ENCODE peak calls at places on chromosomes 5 and 9, in seven cellular contexts. F, Q, A, L, S, D and B are unnamed samples.

GRCh38 chr9:83956288-83957028 is 23.6 kb downstream of the HNRNPK start:
- DNase-seq in F (no peak), Q (peak; percentile 60), A (no peak), L (peak; percentile 88), S (peak; percentile 76), D (peak; percentile 85), B (peak; percentile 70)

GRCh38 chr5:145293716-145294115 is 541.4 kb downstream of the PRELID2 start:
- DNase-seq in F (no peak), Q (no peak), A (no peak), L (no peak), S (no peak), D (no peak), B (no peak)

GRCh38 chr9:112555091-112555643 is 68.5 kb downstream of the KIAA1958 start:
- DNase-seq in F (no peak), Q (no peak), A (no peak), L (no peak), S (no peak), D (no peak), B (no peak)

GRCh38 chr5:154756203-154756870 is 1.2 kb downstream of the LARP1 start:
- DNase-seq in F (no peak), Q (no peak), A (no peak), L (peak; percentile 68), S (peak; percentile 80), D (no peak), B (no peak)

GRCh38 chr9:124202447-124202971 is 55.2 kb upstream of the NEK6 start:
- DNase-seq in F (peak; percentile 98), Q (peak; percentile 63), A (no peak), L (no peak), S (peak; percentile 90), D (no peak), B (no peak)

GRCh38 chr9:16026886-16027285 is 474.0 kb downstream of the CCDC171 start:
- DNase-seq in F (no peak), Q (no peak), A (no peak), L (peak; percentile 17), S (no peak), D (no peak), B (no peak)

GRCh38 chr5:174140452-174140851 is 94.9 kb downstream of the NSG2 start:
- DNase-seq in F (no peak), Q (no peak), A (no peak), L (no peak), S (no peak), D (no peak), B (no peak)

GRCh38 chr5:64612349-64612961 is 77.8 kb upstream of the SHISAL2B start:
- DNase-seq in F (no peak), Q (no peak), A (no peak), L (peak; percentile 20), S (peak; percentile 40), D (peak; percentile 39), B (no peak)

GRCh38 chr5:73454379-73455036 is 5.9 kb upstream of the FOXD1 start:
- DNase-seq in F (no peak), Q (no peak), A (no peak), L (peak; percentile 52), S (peak; percentile 44), D (peak; percentile 67), B (no peak)

GRCh38 chr5:174284873-174285272 is 239.4 kb downstream of the NSG2 start:
- DNase-seq in F (no peak), Q (no peak), A (no peak), L (no peak), S (no peak), D (no peak), B (no peak)

GRCh38 chr9:71145179-71145578 is 23.8 kb upstream of the TRPM3 start:
- DNase-seq in F (no peak), Q (no peak), A (no peak), L (no peak), S (peak; percentile 8), D (no peak), B (no peak)

GRCh38 chr9:734831-735511 is 106.5 kb upstream of the DMRT1 start:
- DNase-seq in F (no peak), Q (no peak), A (no peak), L (no peak), S (no peak), D (peak; percentile 79), B (no peak)

GRCh38 chr5:134949335-134949734 is 18.4 kb upstream of the CATSPER3 start:
- DNase-seq in F (no peak), Q (no peak), A (no peak), L (no peak), S (no peak), D (no peak), B (no peak)

GRCh38 chr5:134943547-134943946 is 24.2 kb upstream of the CATSPER3 start:
- DNase-seq in F (no peak), Q (no peak), A (no peak), L (no peak), S (no peak), D (no peak), B (no peak)

GRCh38 chr5:134945041-134945440 is 22.7 kb upstream of the CATSPER3 start:
- DNase-seq in F (no peak), Q (no peak), A (no peak), L (peak; percentile 40), S (no peak), D (no peak), B (no peak)

GRCh38 chr5:134944630-134945029 is 23.1 kb upstream of the CATSPER3 start:
- DNase-seq in F (no peak), Q (no peak), A (no peak), L (peak; percentile 59), S (no peak), D (no peak), B (no peak)

GRCh38 chr5:134948929-134949328 is 18.8 kb upstream of the CATSPER3 start:
- DNase-seq in F (no peak), Q (no peak), A (no peak), L (no peak), S (no peak), D (no peak), B (no peak)
- TF ChIP-seq TAF1 in F (no peak), Q (no peak), A (no peak), L (no peak), S (no peak), D (no peak), B (no peak)

GRCh38 chr5:157280511-157280910 is 14.6 kb downstream of the CYFIP2 start:
- DNase-seq in F (no peak), Q (no peak), A (no peak), L (no peak), S (no peak), D (no peak), B (no peak)
- TF ChIP-seq TAF1 in F (no peak), Q (no peak), A (no peak), L (no peak), S (no peak), D (no peak), B (no peak)

DNA sequence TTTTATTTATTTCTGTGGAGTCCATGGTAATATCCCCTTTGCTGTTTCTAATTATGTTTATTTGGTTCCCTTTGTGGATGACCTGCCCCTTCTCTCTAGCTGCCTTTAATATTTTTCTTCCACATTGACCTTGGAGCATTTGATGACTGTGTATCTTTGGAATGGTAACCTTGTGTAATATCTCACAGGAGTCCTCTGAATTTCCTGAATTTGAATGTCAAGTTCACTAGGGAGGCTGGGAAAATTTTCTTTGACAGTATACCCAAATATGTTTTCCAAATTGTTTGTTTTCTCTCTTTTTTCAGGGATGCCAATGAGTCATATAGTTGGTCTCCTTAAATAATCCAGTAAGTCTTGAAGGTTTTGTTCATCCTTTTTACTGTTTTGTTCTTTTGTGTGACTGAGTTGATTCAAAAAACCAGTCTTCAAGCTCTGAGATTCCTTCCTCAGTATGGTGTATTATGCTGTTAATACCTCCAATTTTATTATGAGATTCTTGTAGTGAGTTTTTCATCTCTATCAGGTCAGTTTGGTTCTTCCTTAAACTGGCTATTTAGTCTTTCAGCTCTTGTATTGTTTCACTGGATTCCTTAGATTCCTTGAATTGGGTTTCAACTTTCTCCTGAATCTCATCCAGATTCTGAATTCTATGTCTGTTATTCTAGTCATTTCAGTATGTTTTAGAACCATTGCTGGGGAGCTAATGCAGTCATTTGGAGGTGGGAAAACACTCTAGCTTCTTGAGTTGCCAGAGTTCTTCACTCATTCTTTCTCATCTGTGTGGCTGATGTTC is 349.0 kb upstream of the TARS1 start:
- DNase-seq in F (no peak), Q (no peak), A (no peak), L (no peak), S (no peak), D (no peak), B (no peak)
- TF ChIP-seq TAF1 in F (no peak), Q (no peak), A (no peak), L (no peak), S (no peak), D (no peak), B (no peak)

GRCh38 chr5:107274576-107274975 is 396.2 kb downstream of the EFNA5 start:
- DNase-seq in F (no peak), Q (no peak), A (no peak), L (no peak), S (no peak), D (no peak), B (no peak)
- TF ChIP-seq TAF1 in F (no peak), Q (no peak), A (no peak), L (no peak), S (no peak), D (no peak), B (no peak)

DNA sequence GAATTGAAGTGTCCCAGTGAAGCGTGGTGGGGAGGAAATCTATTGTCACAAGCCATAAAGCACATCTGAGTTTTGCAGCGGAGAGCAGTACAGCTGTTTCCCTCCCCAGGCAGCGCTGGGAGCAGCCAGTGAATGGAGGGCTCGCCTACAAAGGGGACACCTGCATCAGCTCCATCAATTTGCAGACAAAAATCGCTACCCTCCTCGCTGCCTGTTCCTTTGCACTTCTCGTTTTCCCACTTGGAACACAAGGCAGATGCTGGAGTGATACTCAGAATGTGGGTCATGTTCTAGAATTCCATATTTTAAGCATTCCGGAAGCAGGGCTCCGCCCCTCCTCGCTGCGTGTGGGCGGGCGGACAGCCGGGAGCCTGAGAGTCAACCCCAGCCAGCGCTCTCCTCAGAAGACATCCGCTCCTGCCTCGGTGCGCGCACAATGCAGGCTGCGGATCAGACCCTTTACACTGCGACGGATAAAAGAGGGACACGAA is 92.1 kb downstream of the LMNB1 start:
- DNase-seq in F (no peak), Q (peak; percentile 31), A (no peak), L (peak; percentile 75), S (no peak), D (no peak), B (peak; percentile 37)
- TF ChIP-seq TAF1 in F (no peak), Q (no peak), A (peak; percentile 67), L (no peak), S (no peak), D (no peak), B (no peak)

DNA sequence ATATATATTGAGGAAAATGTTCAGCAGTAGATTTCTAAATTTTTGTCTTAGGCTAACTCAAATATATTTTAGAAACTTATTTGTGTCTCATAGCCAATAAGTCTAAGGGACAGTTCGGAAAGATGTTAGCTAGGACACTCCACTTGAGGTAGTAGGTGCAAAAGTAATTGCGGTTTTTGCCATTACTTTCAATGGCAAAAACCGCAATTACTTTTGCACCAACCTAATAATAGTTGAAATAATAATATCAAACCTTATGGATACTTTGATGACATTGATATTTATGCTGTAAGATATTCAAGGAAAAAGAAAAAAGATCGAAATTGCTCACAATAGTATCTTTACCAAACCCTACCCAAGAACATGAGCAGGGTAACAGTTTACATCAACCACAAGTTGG is 555.5 kb upstream of the ST8SIA4 start:
- DNase-seq in F (no peak), Q (no peak), A (no peak), L (no peak), S (no peak), D (no peak), B (no peak)
- TF ChIP-seq TAF1 in F (no peak), Q (no peak), A (no peak), L (no peak), S (no peak), D (no peak), B (no peak)